ENCODE peak calls at places on chromosomes 7 and 10, in six cellular contexts. One of them, this sample, is unnamed.

GRCh38 chr7:113392841-113393540 is 274.6 kb upstream of the SMIM30 start:
- DNase-seq in AG08395: no peak
- DNase-seq in ureter: no peak
- DNase-seq in Caco-2: no peak
- DNase-seq in lung microvascular endothelial cell: no peak
- DNase-seq in left lung: no peak
- DNase-seq in this sample: no peak

GRCh38 chr10:86310702-86311101 is 55.9 kb downstream of the GRID1 start:
- DNase-seq in ureter: no peak
- DNase-seq in lung microvascular endothelial cell: no peak
- DNase-seq in AG08395: no peak
- DNase-seq in left lung: no peak
- DNase-seq in Caco-2: no peak
- DNase-seq in this sample: no peak

GRCh38 chr7:118559207-118559606 is 334.7 kb downstream of the ANKRD7 start:
- DNase-seq in lung microvascular endothelial cell: no peak
- DNase-seq in left lung: no peak
- DNase-seq in Caco-2: no peak
- DNase-seq in AG08395: no peak
- DNase-seq in ureter: no peak
- DNase-seq in this sample: no peak

GRCh38 chr10:88958721-88959120 is 6.1 kb upstream of the ACTA2 start:
- DNase-seq in lung microvascular endothelial cell: no peak
- DNase-seq in ureter: no peak
- DNase-seq in AG08395: no peak
- DNase-seq in Caco-2: no peak
- DNase-seq in left lung: no peak
- DNase-seq in this sample: no peak

GRCh38 chr7:1267016-1267900 is 34.6 kb downstream of the UNCX start:
- DNase-seq in ureter: no peak
- DNase-seq in AG08395: no peak
- DNase-seq in lung microvascular endothelial cell: no peak
- DNase-seq in left lung: peak; percentile 67
- DNase-seq in Caco-2: no peak
- DNase-seq in this sample: no peak

GRCh38 chr10:86509145-86509544 is 12.4 kb downstream of the WAPL start:
- DNase-seq in left lung: no peak
- DNase-seq in Caco-2: no peak
- DNase-seq in AG08395: no peak
- DNase-seq in ureter: no peak
- DNase-seq in lung microvascular endothelial cell: no peak
- DNase-seq in this sample: no peak

GRCh38 chr10:79184649-79185048 is 115.9 kb downstream of the ZMIZ1 start:
- DNase-seq in ureter: no peak
- DNase-seq in lung microvascular endothelial cell: no peak
- DNase-seq in left lung: peak; percentile 23
- DNase-seq in AG08395: no peak
- DNase-seq in Caco-2: no peak
- DNase-seq in this sample: no peak

GRCh38 chr7:155206286-155207020 is 91.2 kb upstream of the INSIG1 start:
- DNase-seq in lung microvascular endothelial cell: peak; percentile 99
- DNase-seq in ureter: peak; percentile 61
- DNase-seq in AG08395: peak; percentile 48
- DNase-seq in Caco-2: no peak
- DNase-seq in left lung: peak; percentile 89
- DNase-seq in this sample: peak; percentile 34

GRCh38 chr7:140640060-140640611 is 477 bp downstream of the DENND2A start:
- DNase-seq in Caco-2: no peak
- DNase-seq in lung microvascular endothelial cell: no peak
- DNase-seq in ureter: no peak
- DNase-seq in AG08395: peak; percentile 56
- DNase-seq in left lung: peak; percentile 82
- DNase-seq in this sample: peak; percentile 34

GRCh38 chr7:134669388-134669787 is 22.7 kb downstream of the BPGM start:
- DNase-seq in AG08395: no peak
- DNase-seq in ureter: no peak
- DNase-seq in Caco-2: no peak
- DNase-seq in lung microvascular endothelial cell: peak; percentile 62
- DNase-seq in left lung: no peak
- DNase-seq in this sample: no peak

GRCh38 chr7:954330-955238 is at the start of gene ADAP1:
- DNase-seq in left lung: peak; percentile 94
- DNase-seq in lung microvascular endothelial cell: peak; percentile 48
- DNase-seq in AG08395: peak; percentile 44
- DNase-seq in Caco-2: peak; percentile 52
- DNase-seq in ureter: no peak
- DNase-seq in this sample: peak; percentile 66

GRCh38 chr10:87960230-87960629 is 96.8 kb downstream of the PTEN start:
- DNase-seq in ureter: no peak
- DNase-seq in lung microvascular endothelial cell: peak; percentile 70
- DNase-seq in left lung: no peak
- DNase-seq in Caco-2: no peak
- DNase-seq in AG08395: no peak
- DNase-seq in this sample: no peak

GRCh38 chr7:130398751-130399150 is 18.5 kb downstream of the CPA1 start:
- DNase-seq in Caco-2: no peak
- DNase-seq in AG08395: no peak
- DNase-seq in left lung: no peak
- DNase-seq in lung microvascular endothelial cell: no peak
- DNase-seq in ureter: no peak
- DNase-seq in this sample: no peak

GRCh38 chr10:14409247-14409646 is 78.5 kb upstream of the FRMD4A start:
- DNase-seq in AG08395: no peak
- DNase-seq in left lung: no peak
- DNase-seq in lung microvascular endothelial cell: no peak
- DNase-seq in ureter: no peak
- DNase-seq in Caco-2: no peak
- DNase-seq in this sample: no peak

This sample was measured in stomach.